ENCODE peak calls at places on chromosomes 6 and 20, in ten cellular contexts. K, T, J, Y, H, X, A, P, V and W are unnamed samples.
A peak's percentile ranks its signal among the peaks of the same experiment; 100 is the strongest.

GRCh38 chr6:81940451-81940850 is 188.0 kb upstream of the TENT5A start:
- DNase-seq in K (no peak), Y (no peak), X (no peak), J (peak; percentile 26), H (no peak), T (no peak), A (no peak), P (no peak), V (no peak), W (no peak)

GRCh38 chr6:26270903-26271639 is 93.9 kb upstream of the BTN3A2 start:
- DNase-seq in J (peak; percentile 92), V (no peak), X (peak; percentile 96), P (no peak), H (peak; percentile 79), T (peak; percentile 61), A (peak; percentile 66), K (peak; percentile 86), Y (peak; percentile 98), W (peak; percentile 77)

GRCh38 chr6:45420083-45420908 is 42.6 kb upstream of the SUPT3H start:
- DNase-seq in P (no peak), T (no peak), K (peak; percentile 65), H (no peak), X (no peak), J (peak; percentile 82), A (no peak), Y (peak; percentile 16), V (no peak), W (no peak)

GRCh38 chr20:25199473-25200265 is 4.2 kb downstream of the ENTPD6 start:
- DNase-seq in J (no peak), K (no peak), A (no peak), Y (no peak), H (no peak), P (no peak), T (no peak), V (no peak), X (no peak), W (no peak)

GRCh38 chr6:87846446-87846845 is 144.4 kb upstream of the AKIRIN2 start:
- DNase-seq in T (no peak), X (no peak), H (no peak), P (no peak), A (no peak), Y (no peak), K (no peak), V (no peak), J (no peak), W (no peak)

GRCh38 chr6:89140347-89141159 is 5.3 kb upstream of the PM20D2 start:
- DNase-seq in K (no peak), P (no peak), T (no peak), X (no peak), Y (no peak), H (no peak), A (no peak), J (no peak), V (no peak), W (no peak)

GRCh38 chr6:157982580-157983438 is 1.1 kb downstream of the SYNJ2 start:
- DNase-seq in P (no peak), X (peak; percentile 35), H (peak; percentile 64), V (no peak), T (no peak), J (peak; percentile 20), A (no peak), Y (peak; percentile 64), K (peak; percentile 19), W (no peak)

GRCh38 chr6:33746036-33746600 is 587 bp downstream of the IP6K3 start:
- DNase-seq in K (no peak), Y (peak; percentile 66), T (no peak), X (no peak), H (peak; percentile 81), J (peak; percentile 41), A (no peak), V (no peak), P (no peak), W (no peak)

GRCh38 chr6:126773122-126773805 is 345.2 kb upstream of the RSPO3 start:
- DNase-seq in T (no peak), X (no peak), K (no peak), Y (peak; percentile 64), H (no peak), P (no peak), A (no peak), V (no peak), J (no peak), W (no peak)

GRCh38 chr6:99607416-99608036 is 893 bp downstream of the PRDM13 start:
- DNase-seq in A (no peak), H (no peak), J (no peak), X (no peak), P (no peak), K (no peak), Y (no peak), V (no peak), T (no peak), W (no peak)

GRCh38 chr6:85706272-85706671 is 63.6 kb upstream of the SYNCRIP start:
- DNase-seq in P (no peak), J (no peak), A (no peak), V (no peak), Y (no peak), T (no peak), K (no peak), H (no peak), X (no peak), W (no peak)

GRCh38 chr6:1070085-1070521 is 241.8 kb upstream of the FOXQ1 start:
- DNase-seq in K (no peak), Y (peak; percentile 61), T (no peak), X (no peak), A (no peak), J (no peak), V (no peak), H (no peak), P (no peak), W (no peak)

GRCh38 chr6:155440758-155441157 is 14.9 kb downstream of the NOX3 start:
- DNase-seq in J (no peak), P (no peak), K (no peak), X (no peak), T (no peak), V (no peak), Y (no peak), A (no peak), H (no peak), W (no peak)

GRCh38 chr6:17381429-17382147 is 11.8 kb upstream of the CAP2 start:
- DNase-seq in A (no peak), K (no peak), Y (no peak), T (no peak), V (no peak), H (no peak), X (no peak), P (no peak), J (no peak), W (no peak)

GRCh38 chr6:142378138-142378875 is 76.5 kb downstream of the ADGRG6 start:
- DNase-seq in A (peak; percentile 41), X (no peak), H (no peak), T (no peak), Y (peak; percentile 78), P (no peak), K (no peak), J (peak; percentile 36), V (no peak), W (no peak)

GRCh38 chr20:18705906-18706305 is 107.7 kb upstream of the SCP2D1 start:
- DNase-seq in H (no peak), P (no peak), Y (no peak), T (no peak), X (no peak), K (no peak), A (no peak), V (no peak), J (no peak), W (no peak)

GRCh38 chr20:11671015-11671511 is 246.6 kb upstream of the BTBD3 start:
- DNase-seq in Y (no peak), K (no peak), T (no peak), A (no peak), X (no peak), V (no peak), P (no peak), H (no peak), J (no peak), W (no peak)

GRCh38 chr20:46683620-46683938 is 5.7 kb downstream of the TP53RK start:
- DNase-seq in K (no peak), A (no peak), X (peak; percentile 26), V (no peak), P (no peak), T (no peak), Y (no peak), J (no peak), H (no peak), W (no peak)
- H3K4me3 ChIP-seq in K (no peak overlapping the region), A (no peak overlapping the region), X (no peak overlapping the region), V (peak overlapping the region; percentile 68), P (peak overlapping the region; percentile 68), T (peak overlapping the region; percentile 44), Y (peak overlapping the region; percentile 58), J (no peak overlapping the region), H (peak overlapping the region; percentile 19), W (peak overlapping the region; percentile 46)

GRCh38 chr20:49320460-49320859 is 42.6 kb upstream of the ZNFX1 start:
- DNase-seq in J (peak; percentile 28), A (no peak), H (no peak), T (no peak), X (no peak), K (no peak), V (no peak), Y (peak; percentile 94), P (no peak), W (no peak)
- H3K4me3 ChIP-seq in J (no peak overlapping the region), A (no peak overlapping the region), H (no peak overlapping the region), T (no peak overlapping the region), X (no peak overlapping the region), K (no peak overlapping the region), V (no peak overlapping the region), Y (no peak overlapping the region), P (no peak overlapping the region), W (no peak overlapping the region)

DNA sequence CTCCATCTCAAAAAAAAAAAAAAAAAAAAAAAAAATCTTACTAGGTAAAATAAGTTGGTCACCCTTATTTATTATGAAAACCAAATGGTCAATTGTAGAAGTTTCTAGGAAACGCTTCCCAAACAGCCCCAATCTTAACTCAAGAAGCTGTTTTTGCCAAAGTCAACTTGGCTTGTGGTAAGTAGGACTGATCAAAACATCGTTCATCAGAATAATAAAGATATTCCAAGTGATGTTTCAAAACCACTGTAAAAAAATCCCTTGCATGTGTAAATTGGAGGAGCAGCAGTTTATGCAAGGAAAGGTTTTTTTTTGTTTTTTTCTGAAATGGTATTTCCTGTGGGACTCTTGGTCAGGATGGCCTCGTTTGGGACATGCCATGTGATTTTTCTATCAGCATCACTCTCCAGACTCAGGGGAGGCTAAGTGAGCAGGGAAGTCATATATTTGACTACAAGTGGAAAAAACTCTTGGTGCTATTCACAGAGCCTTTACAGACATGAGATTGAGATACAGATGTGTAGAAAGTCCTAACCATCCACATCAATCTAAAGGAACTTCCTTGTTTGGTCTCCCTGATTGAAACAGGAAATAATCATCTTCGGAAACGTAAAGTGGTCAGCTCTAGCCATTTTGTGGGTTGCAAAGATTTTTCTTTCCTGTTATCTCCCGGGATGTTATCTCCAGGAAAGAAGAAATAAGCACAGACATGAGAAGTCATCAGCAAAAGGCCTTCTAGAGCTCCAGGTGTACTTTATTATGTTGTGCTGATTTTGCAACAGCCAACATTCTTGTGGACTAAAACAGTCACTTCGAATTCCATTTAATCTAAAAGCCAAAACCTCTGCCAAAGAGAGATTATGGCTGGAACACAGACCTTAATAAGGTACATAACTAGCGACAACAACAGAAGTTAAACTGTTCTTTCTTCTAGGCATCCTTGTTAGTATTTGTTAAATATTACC is 177.8 kb downstream of the EDN1 start:
- DNase-seq in P (no peak), H (no peak), A (no peak), T (no peak), K (no peak), J (no peak), V (no peak), X (no peak), Y (no peak), W (no peak)
- H3K4me3 ChIP-seq in P (no peak overlapping the region), H (no peak overlapping the region), A (no peak overlapping the region), T (no peak overlapping the region), K (no peak overlapping the region), J (no peak overlapping the region), V (no peak overlapping the region), X (no peak overlapping the region), Y (no peak overlapping the region), W (no peak overlapping the region)

GRCh38 chr20:56385130-56385529 is 6.9 kb downstream of the AURKA start:
- DNase-seq in K (no peak), T (no peak), X (no peak), V (no peak), Y (no peak), P (no peak), A (no peak), J (no peak), H (no peak), W (no peak)
- H3K4me3 ChIP-seq in K (no peak overlapping the region), T (no peak overlapping the region), X (no peak overlapping the region), V (no peak overlapping the region), Y (no peak overlapping the region), P (no peak overlapping the region), A (no peak overlapping the region), J (no peak overlapping the region), H (no peak overlapping the region), W (no peak overlapping the region)